ENCODE peak calls at places on chromosomes 6 and 20, in five cellular contexts. M is suprapubic skin; R is stomach; G is CD4-positive, alpha-beta T cell; O is mammary epithelial cell. S is an unnamed sample.

GRCh38 chr6:12339022-12339421 is 48.9 kb downstream of the EDN1 start:
- DNase-seq in O (no peak), G (no peak), M (no peak), R (no peak), S (no peak)

GRCh38 chr6:17485181-17485580 is 91.8 kb downstream of the CAP2 start:
- DNase-seq in M (no peak), O (no peak), G (no peak), R (no peak), S (no peak)

GRCh38 chr20:48597521-48598302 is 230.1 kb downstream of the PREX1 start:
- DNase-seq in G (no peak), R (no peak), M (peak; percentile 48), O (no peak), S (no peak)

GRCh38 chr6:148559848-148560433 is 186.9 kb upstream of the UST start:
- DNase-seq in R (peak; percentile 80), M (peak; percentile 78), G (peak; percentile 50), O (peak; percentile 35), S (no peak)

GRCh38 chr6:15207923-15208322 is 37.9 kb upstream of the JARID2 start:
- DNase-seq in M (no peak), O (no peak), R (no peak), G (no peak), S (no peak)

GRCh38 chr6:92376711-92377110 is 1042.6 kb downstream of the EPHA7 start:
- DNase-seq in M (no peak), R (no peak), O (no peak), G (no peak), S (no peak)

GRCh38 chr6:113015249-113015648 is 668.1 kb downstream of the RFPL4B start:
- DNase-seq in O (no peak), G (no peak), R (no peak), M (no peak), S (no peak)

GRCh38 chr6:11575408-11576033 is 38.0 kb downstream of the TMEM170B start:
- DNase-seq in M (no peak), O (peak; percentile 67), G (peak; percentile 16), R (peak; percentile 61), S (no peak)

GRCh38 chr6:143136647-143137046 is 76.0 kb downstream of the AIG1 start:
- DNase-seq in R (no peak), M (no peak), O (no peak), G (no peak), S (no peak)

GRCh38 chr20:42152570-42152969 is 534.4 kb upstream of the CHD6 start:
- DNase-seq in M (no peak), G (no peak), O (no peak), R (no peak), S (no peak)
- H3K27me3 ChIP-seq in M (no peaks in the 10 kb centered on the region), G (no peaks in the 10 kb centered on the region), O (no peaks in the 10 kb centered on the region), R (no peaks in the 10 kb centered on the region), S (no peaks in the 10 kb centered on the region)

GRCh38 chr20:63260521-63260920 is 6.3 kb upstream of the NKAIN4 start:
- DNase-seq in M (no peak), O (no peak), G (no peak), R (no peak), S (no peak)
- H3K27me3 ChIP-seq in M (peaks cover 89% of the 10 kb centered on the region), O (peaks cover 3% of the 10 kb centered on the region), G (peaks cover 22% of the 10 kb centered on the region), R (peaks cover 55% of the 10 kb centered on the region), S (no peaks in the 10 kb centered on the region)

DNA sequence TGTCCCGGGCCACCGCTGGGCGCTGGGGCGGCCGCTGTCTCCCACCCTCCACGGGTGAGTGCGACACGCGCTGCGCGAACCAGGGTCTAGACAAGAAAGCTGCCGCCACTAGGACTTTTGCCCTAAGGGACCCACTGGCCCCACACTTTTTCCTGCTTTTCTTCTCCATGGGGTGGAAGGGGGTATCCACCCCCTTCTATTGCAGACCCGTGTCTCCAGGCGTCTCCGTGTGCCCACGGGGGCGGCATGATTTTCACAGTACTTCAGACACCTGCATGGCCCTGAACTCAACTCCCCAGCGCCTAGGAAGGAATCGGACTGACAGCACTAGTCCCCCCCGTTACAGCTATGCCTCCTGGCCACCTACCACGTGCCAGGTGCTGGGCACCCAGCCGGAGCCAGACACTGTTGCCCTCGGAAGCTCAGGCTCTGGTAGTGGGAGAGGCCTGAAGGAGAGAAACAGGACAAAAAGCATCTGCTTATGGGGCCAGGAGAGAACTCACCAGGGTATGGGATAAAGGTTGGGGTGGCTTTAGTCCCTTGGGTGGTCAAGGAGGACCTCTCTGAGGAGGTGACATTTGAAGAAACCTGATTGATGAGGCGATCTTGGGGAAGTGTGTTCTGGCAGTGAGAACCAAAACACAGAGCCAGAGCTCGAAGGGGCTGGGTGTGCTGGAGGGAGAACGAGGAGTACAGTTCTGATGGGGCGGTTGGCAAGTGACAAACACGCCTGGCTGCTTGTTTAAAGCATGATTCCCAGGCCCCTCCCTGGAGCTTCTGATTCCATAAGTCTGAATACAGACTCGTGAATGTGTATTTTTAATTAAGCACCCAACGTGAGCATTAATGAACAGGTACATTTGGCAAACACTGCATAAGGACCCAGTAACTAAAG is 622 bp upstream of the NFATC2 start:
- DNase-seq in M (no peak), R (no peak), G (no peak), O (no peak), S (no peak)
- H3K27me3 ChIP-seq in M (no peaks in the 10 kb centered on the region), R (peaks cover 6% of the 10 kb centered on the region), G (no peaks in the 10 kb centered on the region), O (peaks cover 6% of the 10 kb centered on the region), S (peaks cover 29% of the 10 kb centered on the region)

GRCh38 chr20:53529658-53530057 is 64.0 kb downstream of the ZNF217 start:
- DNase-seq in M (no peak), R (no peak), G (no peak), O (no peak), S (no peak)
- H3K27me3 ChIP-seq in M (no peaks in the 10 kb centered on the region), R (no peaks in the 10 kb centered on the region), G (no peaks in the 10 kb centered on the region), O (no peaks in the 10 kb centered on the region), S (no peaks in the 10 kb centered on the region)

GRCh38 chr6:159163901-159164370 is 5.3 kb upstream of the FNDC1 start:
- DNase-seq in R (no peak), M (no peak), O (no peak), G (no peak), S (no peak)
- H3K27me3 ChIP-seq in R (peaks cover 18% of the 10 kb centered on the region), M (peaks cover 32% of the 10 kb centered on the region), O (peaks cover 8% of the 10 kb centered on the region), G (peaks cover 28% of the 10 kb centered on the region), S (no peaks in the 10 kb centered on the region)

GRCh38 chr20:64109831-64110391 is 2.5 kb upstream of the NPBWR2 start:
- DNase-seq in M (peak; percentile 48), O (no peak), G (no peak), R (peak; percentile 22), S (no peak)
- H3K27me3 ChIP-seq in M (peaks cover 27% of the 10 kb centered on the region), O (peaks cover 2% of the 10 kb centered on the region), G (no peaks in the 10 kb centered on the region), R (no peaks in the 10 kb centered on the region), S (peaks cover 33% of the 10 kb centered on the region)

GRCh38 chr20:45316150-45317080 is 8.3 kb upstream of the MATN4 start:
- DNase-seq in G (no peak), M (no peak), R (no peak), O (no peak), S (no peak)
- H3K27me3 ChIP-seq in G (peaks cover 29% of the 10 kb centered on the region), M (peaks cover 40% of the 10 kb centered on the region), R (peaks cover 28% of the 10 kb centered on the region), O (peaks cover 4% of the 10 kb centered on the region), S (peaks cover 66% of the 10 kb centered on the region)

DNA sequence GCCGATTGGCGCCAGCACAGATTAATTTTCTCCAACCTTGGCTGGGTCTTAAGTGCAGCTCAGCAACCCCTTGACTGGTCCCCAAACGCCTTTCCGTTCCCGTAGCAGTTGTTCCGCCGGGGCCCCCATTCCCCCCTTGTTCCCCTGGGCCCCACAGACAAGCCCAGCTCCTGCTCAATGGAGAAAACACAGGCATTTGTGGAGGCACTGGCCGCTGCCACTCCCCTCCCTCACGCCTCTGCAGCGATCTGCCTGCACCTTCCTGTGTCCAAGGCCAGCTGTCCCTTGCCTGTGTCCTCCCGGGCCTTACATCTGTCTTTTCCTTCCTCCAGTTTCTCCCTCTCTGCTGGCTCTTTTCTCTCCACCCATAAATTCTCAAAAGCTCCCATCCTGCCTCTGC is 56.9 kb upstream of the NNAT start:
- DNase-seq in M (no peak), R (no peak), G (no peak), O (no peak), S (no peak)
- H3K27me3 ChIP-seq in M (peaks cover 7% of the 10 kb centered on the region), R (no peaks in the 10 kb centered on the region), G (no peaks in the 10 kb centered on the region), O (no peaks in the 10 kb centered on the region), S (peaks cover 9% of the 10 kb centered on the region)

S was measured in esophagus squamous epithelium.